ENCODE peak calls at places on chromosomes 4 and X, in four cellular contexts. One of them, this sample, is unnamed.

GRCh38 chrX:139832728-139833309 is 100.0 kb downstream of the ATP11C start:
- DNase-seq in activated CD4-positive, alpha-beta T cell treated with anti-CD3 and anti-CD28 coated beads for 24 hours: no peak
- DNase-seq in heart right ventricle: no peak
- DNase-seq in stimulated activated naive B cell treated with anti-CD40 and anti-IgM and Interleukin-4, amounts not matched to agents 10 μg/mL and 1 μg/mL and 100 μg/mL, for 72 hours: no peak
- DNase-seq in this sample: no peak

GRCh38 chr4:152565338-152565737 is 29.4 kb upstream of the FBXW7 start:
- DNase-seq in stimulated activated naive B cell treated with anti-CD40 and anti-IgM and Interleukin-4, amounts not matched to agents 10 μg/mL and 1 μg/mL and 100 μg/mL, for 72 hours: no peak
- DNase-seq in activated CD4-positive, alpha-beta T cell treated with anti-CD3 and anti-CD28 coated beads for 24 hours: no peak
- DNase-seq in heart right ventricle: no peak
- DNase-seq in this sample: no peak

GRCh38 chr4:92304636-92305035 is 870 bp downstream of the GRID2 start:
- DNase-seq in heart right ventricle: no peak
- DNase-seq in stimulated activated naive B cell treated with anti-CD40 and anti-IgM and Interleukin-4, amounts not matched to agents 10 μg/mL and 1 μg/mL and 100 μg/mL, for 72 hours: no peak
- DNase-seq in activated CD4-positive, alpha-beta T cell treated with anti-CD3 and anti-CD28 coated beads for 24 hours: no peak
- DNase-seq in this sample: no peak

GRCh38 chr4:167622481-167623240 is 388.4 kb upstream of the SPOCK3 start:
- DNase-seq in heart right ventricle: no peak
- DNase-seq in stimulated activated naive B cell treated with anti-CD40 and anti-IgM and Interleukin-4, amounts not matched to agents 10 μg/mL and 1 μg/mL and 100 μg/mL, for 72 hours: peak
- DNase-seq in activated CD4-positive, alpha-beta T cell treated with anti-CD3 and anti-CD28 coated beads for 24 hours: no peak
- DNase-seq in this sample: no peak

GRCh38 chr4:71680706-71681105 is 103.2 kb downstream of the GC start:
- DNase-seq in heart right ventricle: no peak
- DNase-seq in stimulated activated naive B cell treated with anti-CD40 and anti-IgM and Interleukin-4, amounts not matched to agents 10 μg/mL and 1 μg/mL and 100 μg/mL, for 72 hours: no peak
- DNase-seq in activated CD4-positive, alpha-beta T cell treated with anti-CD3 and anti-CD28 coated beads for 24 hours: no peak
- DNase-seq in this sample: no peak

GRCh38 chr4:101066586-101066985 is 280.7 kb downstream of the PPP3CA start:
- DNase-seq in stimulated activated naive B cell treated with anti-CD40 and anti-IgM and Interleukin-4, amounts not matched to agents 10 μg/mL and 1 μg/mL and 100 μg/mL, for 72 hours: no peak
- DNase-seq in heart right ventricle: no peak
- DNase-seq in activated CD4-positive, alpha-beta T cell treated with anti-CD3 and anti-CD28 coated beads for 24 hours: no peak
- DNase-seq in this sample: no peak

GRCh38 chr4:87251104-87251503 is 30.7 kb upstream of the KLHL8 start:
- DNase-seq in stimulated activated naive B cell treated with anti-CD40 and anti-IgM and Interleukin-4, amounts not matched to agents 10 μg/mL and 1 μg/mL and 100 μg/mL, for 72 hours: no peak
- DNase-seq in heart right ventricle: peak
- DNase-seq in activated CD4-positive, alpha-beta T cell treated with anti-CD3 and anti-CD28 coated beads for 24 hours: no peak
- DNase-seq in this sample: no peak

GRCh38 chr4:13264126-13264525 is 220.0 kb downstream of the RAB28 start:
- DNase-seq in activated CD4-positive, alpha-beta T cell treated with anti-CD3 and anti-CD28 coated beads for 24 hours: no peak
- DNase-seq in stimulated activated naive B cell treated with anti-CD40 and anti-IgM and Interleukin-4, amounts not matched to agents 10 μg/mL and 1 μg/mL and 100 μg/mL, for 72 hours: no peak
- DNase-seq in heart right ventricle: no peak
- DNase-seq in this sample: no peak

GRCh38 chr4:144572660-144573059 is 73.3 kb upstream of the HHIP start:
- DNase-seq in activated CD4-positive, alpha-beta T cell treated with anti-CD3 and anti-CD28 coated beads for 24 hours: no peak
- DNase-seq in heart right ventricle: no peak
- DNase-seq in stimulated activated naive B cell treated with anti-CD40 and anti-IgM and Interleukin-4, amounts not matched to agents 10 μg/mL and 1 μg/mL and 100 μg/mL, for 72 hours: no peak
- DNase-seq in this sample: no peak

GRCh38 chr4:74197123-74197522 is 39.2 kb downstream of the MTHFD2L start:
- DNase-seq in heart right ventricle: no peak
- DNase-seq in stimulated activated naive B cell treated with anti-CD40 and anti-IgM and Interleukin-4, amounts not matched to agents 10 μg/mL and 1 μg/mL and 100 μg/mL, for 72 hours: no peak
- DNase-seq in activated CD4-positive, alpha-beta T cell treated with anti-CD3 and anti-CD28 coated beads for 24 hours: no peak
- DNase-seq in this sample: no peak

GRCh38 chr4:78542373-78542772 is 9.2 kb upstream of the ANXA3 start:
- DNase-seq in stimulated activated naive B cell treated with anti-CD40 and anti-IgM and Interleukin-4, amounts not matched to agents 10 μg/mL and 1 μg/mL and 100 μg/mL, for 72 hours: no peak
- DNase-seq in heart right ventricle: no peak
- DNase-seq in activated CD4-positive, alpha-beta T cell treated with anti-CD3 and anti-CD28 coated beads for 24 hours: no peak
- DNase-seq in this sample: no peak

GRCh38 chr4:71262161-71262560 is 76.7 kb upstream of the SLC4A4 start:
- DNase-seq in activated CD4-positive, alpha-beta T cell treated with anti-CD3 and anti-CD28 coated beads for 24 hours: no peak
- DNase-seq in stimulated activated naive B cell treated with anti-CD40 and anti-IgM and Interleukin-4, amounts not matched to agents 10 μg/mL and 1 μg/mL and 100 μg/mL, for 72 hours: no peak
- DNase-seq in heart right ventricle: no peak
- DNase-seq in this sample: no peak

GRCh38 chrX:134548844-134549205 is 88.9 kb downstream of the HPRT1 start:
- DNase-seq in stimulated activated naive B cell treated with anti-CD40 and anti-IgM and Interleukin-4, amounts not matched to agents 10 μg/mL and 1 μg/mL and 100 μg/mL, for 72 hours: no peak
- DNase-seq in activated CD4-positive, alpha-beta T cell treated with anti-CD3 and anti-CD28 coated beads for 24 hours: no peak
- DNase-seq in heart right ventricle: no peak
- DNase-seq in this sample: no peak

GRCh38 chr4:81648576-81649272 is 177.0 kb upstream of the RASGEF1B start:
- DNase-seq in activated CD4-positive, alpha-beta T cell treated with anti-CD3 and anti-CD28 coated beads for 24 hours: peak
- DNase-seq in stimulated activated naive B cell treated with anti-CD40 and anti-IgM and Interleukin-4, amounts not matched to agents 10 μg/mL and 1 μg/mL and 100 μg/mL, for 72 hours: peak
- DNase-seq in heart right ventricle: no peak
- DNase-seq in this sample: peak

GRCh38 chr4:95304898-95305297 is 243.9 kb downstream of the UNC5C start:
- DNase-seq in activated CD4-positive, alpha-beta T cell treated with anti-CD3 and anti-CD28 coated beads for 24 hours: no peak
- DNase-seq in heart right ventricle: no peak
- DNase-seq in stimulated activated naive B cell treated with anti-CD40 and anti-IgM and Interleukin-4, amounts not matched to agents 10 μg/mL and 1 μg/mL and 100 μg/mL, for 72 hours: no peak
- DNase-seq in this sample: no peak

GRCh38 chr4:109321232-109321631 is 18.8 kb upstream of the COL25A1 start:
- DNase-seq in stimulated activated naive B cell treated with anti-CD40 and anti-IgM and Interleukin-4, amounts not matched to agents 10 μg/mL and 1 μg/mL and 100 μg/mL, for 72 hours: no peak
- DNase-seq in activated CD4-positive, alpha-beta T cell treated with anti-CD3 and anti-CD28 coated beads for 24 hours: no peak
- DNase-seq in heart right ventricle: no peak
- DNase-seq in this sample: no peak

GRCh38 chrX:63551856-63552255 is 200.7 kb upstream of the SPIN4 start:
- DNase-seq in heart right ventricle: no peak
- DNase-seq in activated CD4-positive, alpha-beta T cell treated with anti-CD3 and anti-CD28 coated beads for 24 hours: no peak
- DNase-seq in stimulated activated naive B cell treated with anti-CD40 and anti-IgM and Interleukin-4, amounts not matched to agents 10 μg/mL and 1 μg/mL and 100 μg/mL, for 72 hours: no peak
- DNase-seq in this sample: no peak

GRCh38 chr4:38124961-38125360 is 164.8 kb downstream of the PTTG2 start:
- DNase-seq in activated CD4-positive, alpha-beta T cell treated with anti-CD3 and anti-CD28 coated beads for 24 hours: no peak
- DNase-seq in heart right ventricle: no peak
- DNase-seq in stimulated activated naive B cell treated with anti-CD40 and anti-IgM and Interleukin-4, amounts not matched to agents 10 μg/mL and 1 μg/mL and 100 μg/mL, for 72 hours: no peak
- DNase-seq in this sample: no peak

GRCh38 chr4:55004831-55005230 is 120.6 kb downstream of the KDR start:
- DNase-seq in stimulated activated naive B cell treated with anti-CD40 and anti-IgM and Interleukin-4, amounts not matched to agents 10 μg/mL and 1 μg/mL and 100 μg/mL, for 72 hours: no peak
- DNase-seq in heart right ventricle: peak
- DNase-seq in activated CD4-positive, alpha-beta T cell treated with anti-CD3 and anti-CD28 coated beads for 24 hours: no peak
- DNase-seq in this sample: no peak

GRCh38 chr4:41264212-41264611 is 7.5 kb downstream of the UCHL1 start:
- DNase-seq in stimulated activated naive B cell treated with anti-CD40 and anti-IgM and Interleukin-4, amounts not matched to agents 10 μg/mL and 1 μg/mL and 100 μg/mL, for 72 hours: no peak
- DNase-seq in heart right ventricle: no peak
- DNase-seq in activated CD4-positive, alpha-beta T cell treated with anti-CD3 and anti-CD28 coated beads for 24 hours: no peak
- DNase-seq in this sample: no peak

GRCh38 chrX:55907968-55908607 is 190.5 kb downstream of the RRAGB start:
- DNase-seq in heart right ventricle: peak
- DNase-seq in activated CD4-positive, alpha-beta T cell treated with anti-CD3 and anti-CD28 coated beads for 24 hours: peak
- DNase-seq in stimulated activated naive B cell treated with anti-CD40 and anti-IgM and Interleukin-4, amounts not matched to agents 10 μg/mL and 1 μg/mL and 100 μg/mL, for 72 hours: peak
- DNase-seq in this sample: peak

GRCh38 chr4:26141916-26142638 is 178.7 kb upstream of the RBPJ start:
- DNase-seq in heart right ventricle: peak
- DNase-seq in activated CD4-positive, alpha-beta T cell treated with anti-CD3 and anti-CD28 coated beads for 24 hours: no peak
- DNase-seq in stimulated activated naive B cell treated with anti-CD40 and anti-IgM and Interleukin-4, amounts not matched to agents 10 μg/mL and 1 μg/mL and 100 μg/mL, for 72 hours: peak
- DNase-seq in this sample: no peak

GRCh38 chrX:37060999-37061398 is 52.8 kb downstream of the FAM47C start:
- DNase-seq in stimulated activated naive B cell treated with anti-CD40 and anti-IgM and Interleukin-4, amounts not matched to agents 10 μg/mL and 1 μg/mL and 100 μg/mL, for 72 hours: no peak
- DNase-seq in heart right ventricle: no peak
- DNase-seq in activated CD4-positive, alpha-beta T cell treated with anti-CD3 and anti-CD28 coated beads for 24 hours: no peak
- DNase-seq in this sample: no peak

GRCh38 chr4:187606581-187606980 is 389.0 kb upstream of the ZFP42 start:
- DNase-seq in heart right ventricle: peak
- DNase-seq in activated CD4-positive, alpha-beta T cell treated with anti-CD3 and anti-CD28 coated beads for 24 hours: no peak
- DNase-seq in stimulated activated naive B cell treated with anti-CD40 and anti-IgM and Interleukin-4, amounts not matched to agents 10 μg/mL and 1 μg/mL and 100 μg/mL, for 72 hours: no peak
- DNase-seq in this sample: no peak

GRCh38 chr4:8310306-8310705 is 40.8 kb downstream of the HTRA3 start:
- DNase-seq in heart right ventricle: no peak
- DNase-seq in activated CD4-positive, alpha-beta T cell treated with anti-CD3 and anti-CD28 coated beads for 24 hours: no peak
- DNase-seq in stimulated activated naive B cell treated with anti-CD40 and anti-IgM and Interleukin-4, amounts not matched to agents 10 μg/mL and 1 μg/mL and 100 μg/mL, for 72 hours: no peak
- DNase-seq in this sample: no peak

GRCh38 chrX:69959712-69960111 is 90.0 kb downstream of the AWAT2 start:
- DNase-seq in heart right ventricle: no peak
- DNase-seq in activated CD4-positive, alpha-beta T cell treated with anti-CD3 and anti-CD28 coated beads for 24 hours: no peak
- DNase-seq in stimulated activated naive B cell treated with anti-CD40 and anti-IgM and Interleukin-4, amounts not matched to agents 10 μg/mL and 1 μg/mL and 100 μg/mL, for 72 hours: no peak
- DNase-seq in this sample: no peak

GRCh38 chr4:159328766-159329165 is 225.9 kb downstream of the RAPGEF2 start:
- DNase-seq in stimulated activated naive B cell treated with anti-CD40 and anti-IgM and Interleukin-4, amounts not matched to agents 10 μg/mL and 1 μg/mL and 100 μg/mL, for 72 hours: no peak
- DNase-seq in heart right ventricle: no peak
- DNase-seq in activated CD4-positive, alpha-beta T cell treated with anti-CD3 and anti-CD28 coated beads for 24 hours: no peak
- DNase-seq in this sample: no peak

GRCh38 chr4:86934147-86934771 is 552 bp upstream of the AFF1 start:
- DNase-seq in heart right ventricle: no peak
- DNase-seq in stimulated activated naive B cell treated with anti-CD40 and anti-IgM and Interleukin-4, amounts not matched to agents 10 μg/mL and 1 μg/mL and 100 μg/mL, for 72 hours: no peak
- DNase-seq in activated CD4-positive, alpha-beta T cell treated with anti-CD3 and anti-CD28 coated beads for 24 hours: no peak
- DNase-seq in this sample: no peak

GRCh38 chr4:68271851-68272756 is 26.6 kb upstream of the TMPRSS11B start:
- DNase-seq in stimulated activated naive B cell treated with anti-CD40 and anti-IgM and Interleukin-4, amounts not matched to agents 10 μg/mL and 1 μg/mL and 100 μg/mL, for 72 hours: no peak
- DNase-seq in heart right ventricle: no peak
- DNase-seq in activated CD4-positive, alpha-beta T cell treated with anti-CD3 and anti-CD28 coated beads for 24 hours: no peak
- DNase-seq in this sample: no peak

GRCh38 chrX:40757058-40757457 is 21.7 kb upstream of the MED14 start:
- DNase-seq in heart right ventricle: no peak
- DNase-seq in activated CD4-positive, alpha-beta T cell treated with anti-CD3 and anti-CD28 coated beads for 24 hours: no peak
- DNase-seq in stimulated activated naive B cell treated with anti-CD40 and anti-IgM and Interleukin-4, amounts not matched to agents 10 μg/mL and 1 μg/mL and 100 μg/mL, for 72 hours: no peak
- DNase-seq in this sample: no peak

GRCh38 chr4:151266542-151266941 is 10.4 kb upstream of the PRSS48 start:
- DNase-seq in stimulated activated naive B cell treated with anti-CD40 and anti-IgM and Interleukin-4, amounts not matched to agents 10 μg/mL and 1 μg/mL and 100 μg/mL, for 72 hours: no peak
- DNase-seq in heart right ventricle: no peak
- DNase-seq in activated CD4-positive, alpha-beta T cell treated with anti-CD3 and anti-CD28 coated beads for 24 hours: no peak
- DNase-seq in this sample: no peak

GRCh38 chr4:150974251-150974640 is 40.8 kb downstream of the LRBA start:
- DNase-seq in activated CD4-positive, alpha-beta T cell treated with anti-CD3 and anti-CD28 coated beads for 24 hours: no peak
- DNase-seq in stimulated activated naive B cell treated with anti-CD40 and anti-IgM and Interleukin-4, amounts not matched to agents 10 μg/mL and 1 μg/mL and 100 μg/mL, for 72 hours: no peak
- DNase-seq in heart right ventricle: no peak
- DNase-seq in this sample: no peak

GRCh38 chr4:140861359-140862181 is 105.4 kb upstream of the TBC1D9 start:
- DNase-seq in activated CD4-positive, alpha-beta T cell treated with anti-CD3 and anti-CD28 coated beads for 24 hours: peak
- DNase-seq in stimulated activated naive B cell treated with anti-CD40 and anti-IgM and Interleukin-4, amounts not matched to agents 10 μg/mL and 1 μg/mL and 100 μg/mL, for 72 hours: peak
- DNase-seq in heart right ventricle: peak
- DNase-seq in this sample: peak